ENCODE peak calls at places on chromosomes 4 and X, in five cellular contexts. One of them, this sample, is unnamed.

GRCh38 chr4:145938618-145939177 is at the start of gene ZNF827:
- DNase-seq in lower leg skin: peak
- DNase-seq in body of pancreas: peak
- DNase-seq in ovary: peak
- DNase-seq in IMR-90: peak
- DNase-seq in this sample: no peak

GRCh38 chr4:133996431-133997121 is 205.0 kb downstream of the PABPC4L start:
- DNase-seq in lower leg skin: no peak
- DNase-seq in body of pancreas: no peak
- DNase-seq in ovary: no peak
- DNase-seq in IMR-90: no peak
- DNase-seq in this sample: no peak

GRCh38 chrX:135697614-135698013 is 15.8 kb upstream of the CT45A1 start:
- DNase-seq in lower leg skin: no peak
- DNase-seq in body of pancreas: no peak
- DNase-seq in ovary: no peak
- DNase-seq in IMR-90: no peak
- DNase-seq in this sample: no peak

GRCh38 chr4:118797558-118798142 is 38.3 kb downstream of the SEC24D start:
- DNase-seq in lower leg skin: no peak
- DNase-seq in body of pancreas: no peak
- DNase-seq in ovary: no peak
- DNase-seq in IMR-90: peak
- DNase-seq in this sample: no peak

GRCh38 chr4:159607824-159608223 is 504.9 kb downstream of the RAPGEF2 start:
- DNase-seq in lower leg skin: no peak
- DNase-seq in body of pancreas: no peak
- DNase-seq in ovary: no peak
- DNase-seq in IMR-90: no peak
- DNase-seq in this sample: no peak

GRCh38 chr4:42488554-42488953 is 91.3 kb downstream of the SHISA3 start:
- DNase-seq in lower leg skin: no peak
- DNase-seq in body of pancreas: no peak
- DNase-seq in ovary: no peak
- DNase-seq in IMR-90: no peak
- DNase-seq in this sample: no peak

GRCh38 chrX:78133561-78133960 is 5.9 kb downstream of the TAF9B start:
- DNase-seq in lower leg skin: no peak
- DNase-seq in body of pancreas: no peak
- DNase-seq in ovary: no peak
- DNase-seq in IMR-90: no peak
- DNase-seq in this sample: no peak

GRCh38 chr4:79049840-79050520 is 110.7 kb upstream of the PAQR3 start:
- DNase-seq in lower leg skin: no peak
- DNase-seq in body of pancreas: peak
- DNase-seq in ovary: no peak
- DNase-seq in IMR-90: no peak
- DNase-seq in this sample: no peak

GRCh38 chr4:168765726-168766125 is 244.3 kb downstream of the CBR4 start:
- DNase-seq in lower leg skin: peak
- DNase-seq in body of pancreas: peak
- DNase-seq in ovary: no peak
- DNase-seq in IMR-90: peak
- DNase-seq in this sample: no peak

GRCh38 chr4:173046818-173047217 is 121.8 kb upstream of the GALNT7 start:
- DNase-seq in lower leg skin: no peak
- DNase-seq in body of pancreas: no peak
- DNase-seq in ovary: no peak
- DNase-seq in IMR-90: peak
- DNase-seq in this sample: no peak

GRCh38 chr4:5804656-5805055 is 88.2 kb downstream of the CRMP1 start:
- DNase-seq in lower leg skin: no peak
- DNase-seq in body of pancreas: no peak
- DNase-seq in ovary: no peak
- DNase-seq in IMR-90: no peak
- DNase-seq in this sample: no peak

GRCh38 chr4:31538877-31539276 is 818.7 kb downstream of the PCDH7 start:
- DNase-seq in lower leg skin: no peak
- DNase-seq in body of pancreas: no peak
- DNase-seq in ovary: no peak
- DNase-seq in IMR-90: no peak
- DNase-seq in this sample: no peak

GRCh38 chrX:9873952-9874351 is 87.7 kb downstream of the SHROOM2 start:
- DNase-seq in lower leg skin: peak
- DNase-seq in body of pancreas: peak
- DNase-seq in ovary: no peak
- DNase-seq in IMR-90: peak
- DNase-seq in this sample: peak

GRCh38 chr4:153341575-153342090 is 2.9 kb upstream of the MND1 start:
- DNase-seq in lower leg skin: no peak
- DNase-seq in body of pancreas: no peak
- DNase-seq in ovary: no peak
- DNase-seq in IMR-90: peak
- DNase-seq in this sample: no peak

GRCh38 chrX:118199997-118200396 is 83.4 kb upstream of the KLHL13 start:
- DNase-seq in lower leg skin: no peak
- DNase-seq in body of pancreas: peak
- DNase-seq in ovary: no peak
- DNase-seq in IMR-90: no peak
- DNase-seq in this sample: no peak

GRCh38 chrX:57752866-57753265 is 72.8 kb upstream of the NLRP2B start:
- DNase-seq in lower leg skin: no peak
- DNase-seq in body of pancreas: no peak
- DNase-seq in ovary: no peak
- DNase-seq in IMR-90: no peak
- DNase-seq in this sample: no peak

GRCh38 chr4:85696661-85697060 is 221.7 kb downstream of the ARHGAP24 start:
- DNase-seq in lower leg skin: no peak
- DNase-seq in body of pancreas: no peak
- DNase-seq in ovary: no peak
- DNase-seq in IMR-90: no peak
- DNase-seq in this sample: no peak

GRCh38 chr4:76584235-76585152 is 149.5 kb downstream of the SHROOM3 start:
- DNase-seq in lower leg skin: no peak
- DNase-seq in body of pancreas: no peak
- DNase-seq in ovary: no peak
- DNase-seq in IMR-90: no peak
- DNase-seq in this sample: no peak

GRCh38 chr4:138192113-138192512 is 50.0 kb downstream of the SLC7A11 start:
- DNase-seq in lower leg skin: no peak
- DNase-seq in body of pancreas: no peak
- DNase-seq in ovary: no peak
- DNase-seq in IMR-90: peak
- DNase-seq in this sample: no peak

GRCh38 chrX:53685711-53686110 is 808 bp downstream of the HUWE1 start:
- DNase-seq in lower leg skin: no peak
- DNase-seq in body of pancreas: no peak
- DNase-seq in ovary: no peak
- DNase-seq in IMR-90: peak
- DNase-seq in this sample: no peak

GRCh38 chrX:53681661-53682060 is 4.9 kb downstream of the HUWE1 start:
- DNase-seq in lower leg skin: no peak
- DNase-seq in body of pancreas: no peak
- DNase-seq in ovary: no peak
- DNase-seq in IMR-90: peak
- DNase-seq in this sample: no peak

GRCh38 chrX:53682885-53683555 is 3.5 kb downstream of the HUWE1 start:
- DNase-seq in lower leg skin: no peak
- DNase-seq in body of pancreas: peak
- DNase-seq in ovary: no peak
- DNase-seq in IMR-90: peak
- DNase-seq in this sample: no peak

GRCh38 chrX:53684415-53685192 is 1.9 kb downstream of the HUWE1 start:
- DNase-seq in lower leg skin: no peak
- DNase-seq in body of pancreas: no peak
- DNase-seq in ovary: no peak
- DNase-seq in IMR-90: no peak
- DNase-seq in this sample: no peak

DNA sequence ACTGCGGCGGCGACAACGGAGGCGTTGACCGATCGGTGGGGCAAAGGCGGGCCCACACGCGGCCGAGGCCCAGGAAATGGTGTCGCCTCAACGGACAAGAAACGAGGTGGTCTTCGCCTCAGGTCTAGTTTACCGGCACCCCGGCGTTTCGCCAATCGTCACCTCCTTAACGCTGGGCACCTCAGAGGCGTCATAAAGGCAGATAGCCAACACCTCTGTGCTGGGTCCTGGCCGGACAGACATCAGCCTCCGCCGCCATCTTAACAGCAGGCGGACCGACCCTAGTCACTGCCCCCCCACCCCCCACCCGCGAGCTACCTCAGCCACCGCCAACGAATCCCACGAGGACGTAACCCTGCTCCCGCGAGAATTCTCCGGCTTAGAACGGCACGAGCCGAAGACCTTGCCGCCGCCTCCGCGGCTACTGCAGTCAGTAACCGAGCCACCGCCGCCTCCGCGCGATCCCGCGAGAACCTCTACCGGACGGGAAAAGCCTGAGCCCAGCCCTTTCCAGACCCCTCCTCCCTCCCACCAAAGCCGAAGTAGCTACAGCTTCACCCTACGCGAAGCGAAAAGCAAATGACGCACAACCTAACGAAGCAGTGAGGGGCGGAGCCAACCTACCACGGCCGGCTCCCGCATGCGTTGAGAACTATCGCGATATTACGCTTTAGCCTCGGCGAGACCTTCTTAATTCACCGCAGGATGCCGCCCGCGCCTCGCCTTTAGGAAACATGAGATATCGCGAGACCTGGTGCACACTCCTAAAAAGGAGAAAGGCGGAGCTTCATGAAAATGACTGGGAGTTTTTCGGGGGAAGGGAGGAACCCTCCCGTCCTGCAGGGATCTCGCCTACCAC is 2.7 kb downstream of the HUWE1 start:
- DNase-seq in lower leg skin: peak
- DNase-seq in body of pancreas: peak
- DNase-seq in ovary: peak
- DNase-seq in IMR-90: peak
- DNase-seq in this sample: peak
- TF ChIP-seq POLR2A in lower leg skin: no peak
- TF ChIP-seq POLR2A in body of pancreas: peak
- TF ChIP-seq POLR2A in ovary: peak
- TF ChIP-seq POLR2A in IMR-90: peak
- TF ChIP-seq POLR2A in this sample: peak

GRCh38 chr4:122152699-122153328 is 683 bp downstream of the BLTP1 start:
- DNase-seq in lower leg skin: no peak
- DNase-seq in body of pancreas: peak
- DNase-seq in ovary: no peak
- DNase-seq in IMR-90: peak
- DNase-seq in this sample: peak

GRCh38 chr4:122146652-122147051 is 5.5 kb upstream of the BLTP1 start:
- DNase-seq in lower leg skin: no peak
- DNase-seq in body of pancreas: no peak
- DNase-seq in ovary: no peak
- DNase-seq in IMR-90: no peak
- DNase-seq in this sample: no peak

GRCh38 chr4:122156819-122157218 is 4.7 kb downstream of the BLTP1 start:
- DNase-seq in lower leg skin: no peak
- DNase-seq in body of pancreas: no peak
- DNase-seq in ovary: no peak
- DNase-seq in IMR-90: peak
- DNase-seq in this sample: no peak

GRCh38 chr4:122150896-122151295 is 1.2 kb upstream of the BLTP1 start:
- DNase-seq in lower leg skin: no peak
- DNase-seq in body of pancreas: no peak
- DNase-seq in ovary: no peak
- DNase-seq in IMR-90: no peak
- DNase-seq in this sample: no peak

DNA sequence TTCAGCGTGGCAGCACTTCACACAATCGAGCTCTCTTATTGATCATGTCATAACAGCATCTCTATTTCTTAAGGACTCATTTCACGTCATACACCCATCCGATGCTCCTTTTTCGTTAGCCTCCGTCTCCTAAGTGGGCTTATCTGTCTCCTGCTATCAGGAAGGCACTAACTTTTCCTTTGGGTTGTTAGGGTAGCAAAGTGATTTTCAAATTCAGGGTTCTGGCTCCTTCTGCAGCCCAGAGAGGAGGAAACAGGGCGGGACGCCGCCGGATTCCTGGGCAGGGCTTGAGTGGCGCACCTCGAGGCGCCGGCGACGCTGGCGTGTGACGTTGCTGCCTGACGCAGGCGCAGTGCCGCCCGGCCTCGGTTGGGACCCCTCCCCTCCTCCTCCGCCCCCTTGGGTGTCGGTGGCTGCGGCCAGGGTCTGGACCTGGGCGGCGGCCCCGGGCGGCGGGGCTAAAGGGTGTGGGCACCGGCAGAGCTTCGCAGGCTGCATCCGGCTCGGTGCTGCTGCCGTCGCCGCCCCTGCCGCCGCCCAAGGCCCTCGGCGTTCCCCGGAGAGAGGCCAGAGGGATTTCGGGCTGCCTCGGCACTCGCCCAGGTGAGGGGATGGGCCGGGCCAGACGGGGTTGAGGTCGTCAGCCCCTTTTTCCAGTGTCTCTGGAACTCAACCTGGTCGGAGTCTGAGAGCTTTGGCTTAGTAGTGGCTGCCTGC is at the start of gene BLTP1:
- DNase-seq in lower leg skin: peak
- DNase-seq in body of pancreas: peak
- DNase-seq in ovary: peak
- DNase-seq in IMR-90: peak
- DNase-seq in this sample: peak
- TF ChIP-seq POLR2A in lower leg skin: no peak
- TF ChIP-seq POLR2A in body of pancreas: peak
- TF ChIP-seq POLR2A in ovary: peak
- TF ChIP-seq POLR2A in IMR-90: no peak
- TF ChIP-seq POLR2A in this sample: peak

DNA sequence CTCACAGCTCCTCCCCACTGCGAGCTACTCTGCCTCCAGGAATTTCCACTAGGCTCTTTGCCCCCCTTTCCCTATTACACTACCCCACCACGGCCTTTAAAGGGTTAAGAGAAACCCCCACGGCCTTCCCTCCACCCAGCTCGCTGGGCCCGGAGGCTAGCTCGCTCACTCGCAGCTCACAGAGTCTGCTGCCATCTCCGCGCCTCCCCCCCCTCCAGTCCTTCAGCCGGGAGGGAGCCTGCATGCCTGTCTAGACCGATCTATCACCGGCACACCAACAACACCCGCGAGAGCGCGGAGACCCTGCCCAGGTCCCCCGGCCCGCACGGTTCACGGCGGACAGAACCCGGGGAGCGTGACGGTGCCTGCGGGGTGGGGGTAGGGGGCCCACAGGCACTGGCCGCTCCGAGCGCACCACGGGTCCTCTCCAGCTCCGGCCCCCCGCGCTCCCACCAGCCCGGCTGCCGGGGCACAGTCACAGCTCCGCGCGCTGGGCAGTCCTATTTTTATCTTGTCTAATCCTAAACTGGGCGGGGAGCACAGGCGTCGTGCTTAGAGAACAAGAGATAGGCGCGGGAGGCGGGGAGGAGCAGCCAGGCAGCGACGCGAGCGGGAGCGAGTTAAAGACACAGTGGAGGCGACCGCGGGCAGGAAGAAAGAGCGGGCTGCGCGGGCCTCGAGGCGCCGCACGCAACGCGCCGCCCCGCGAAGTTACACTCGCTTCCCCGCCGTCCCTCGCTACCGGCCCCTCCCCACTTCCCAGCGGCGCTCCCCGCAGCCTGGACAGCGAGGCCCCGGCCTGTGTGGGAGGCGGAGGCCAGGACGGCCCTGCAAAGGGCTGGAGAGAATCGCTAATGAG is 3.5 kb downstream of the BCOR start:
- DNase-seq in lower leg skin: peak
- DNase-seq in body of pancreas: peak
- DNase-seq in ovary: peak
- DNase-seq in IMR-90: peak
- DNase-seq in this sample: no peak
- TF ChIP-seq POLR2A in lower leg skin: no peak
- TF ChIP-seq POLR2A in body of pancreas: peak
- TF ChIP-seq POLR2A in ovary: no peak
- TF ChIP-seq POLR2A in IMR-90: no peak
- TF ChIP-seq POLR2A in this sample: no peak

GRCh38 chrX:110003167-110004156 is 548 bp downstream of the TMEM164 start:
- DNase-seq in lower leg skin: no peak
- DNase-seq in body of pancreas: peak
- DNase-seq in ovary: peak
- DNase-seq in IMR-90: no peak
- DNase-seq in this sample: peak
- TF ChIP-seq POLR2A in lower leg skin: no peak
- TF ChIP-seq POLR2A in body of pancreas: no peak
- TF ChIP-seq POLR2A in ovary: no peak
- TF ChIP-seq POLR2A in IMR-90: no peak
- TF ChIP-seq POLR2A in this sample: no peak